ENCODE peak calls at places on chromosome 12, in ten cellular contexts. O, E, Z, C, A, L, N, B, W and Q are unnamed samples. For H3K4me1, the result is how much of the 10 kb centered on the place peaks cover.

GRCh38 chr12:55965941-55966407 is at the start of gene PMEL:
- DNase-seq in O (no peak), E (no peak), Z (peak), C (no peak), A (no peak), L (peak), N (no peak), B (no peak), W (no peak), Q (peak)

GRCh38 chr12:19021646-19022045 is 107.9 kb upstream of the PLEKHA5 start:
- DNase-seq in O (peak), E (no peak), Z (no peak), C (no peak), A (no peak), L (no peak), N (no peak), B (no peak), W (peak), Q (peak)

GRCh38 chr12:119432935-119433334 is 98.4 kb downstream of the CCDC60 start:
- DNase-seq in O (no peak), E (no peak), Z (no peak), C (no peak), A (peak), L (peak), N (no peak), B (no peak), W (peak), Q (peak)

GRCh38 chr12:106417926-106418910 is 60.7 kb downstream of the POLR3B start:
- DNase-seq in O (peak), E (no peak), Z (no peak), C (no peak), A (no peak), L (peak), N (no peak), B (peak), W (peak), Q (no peak)

GRCh38 chr12:91413591-91413990 is 231.0 kb upstream of the DCN start:
- DNase-seq in O (no peak), E (peak), Z (peak), C (no peak), A (no peak), L (no peak), N (no peak), B (no peak), W (no peak), Q (peak)

GRCh38 chr12:86724716-86725115 is 468.5 kb upstream of the MGAT4C start:
- DNase-seq in O (peak), E (no peak), Z (no peak), C (no peak), A (no peak), L (no peak), N (no peak), B (no peak), W (no peak), Q (no peak)

GRCh38 chr12:57270966-57271470 is 20.0 kb upstream of the STAC3 start:
- DNase-seq in O (no peak), E (peak), Z (no peak), C (no peak), A (no peak), L (peak), N (no peak), B (no peak), W (peak), Q (no peak)

GRCh38 chr12:29286081-29286800 is 94.7 kb downstream of the ERGIC2 start:
- DNase-seq in O (peak), E (no peak), Z (peak), C (no peak), A (no peak), L (no peak), N (no peak), B (no peak), W (no peak), Q (no peak)

GRCh38 chr12:121095544-121096198 is 37.0 kb upstream of the P2RX7 start:
- DNase-seq in O (peak), E (peak), Z (peak), C (peak), A (peak), L (peak), N (peak), B (peak), W (peak), Q (peak)

GRCh38 chr12:2323538-2324261 is 270.9 kb downstream of the CACNA1C start:
- DNase-seq in O (peak), E (peak), Z (no peak), C (peak), A (no peak), L (no peak), N (no peak), B (no peak), W (no peak), Q (no peak)

GRCh38 chr12:104713444-104713843 is 244.6 kb downstream of the SLC41A2 start:
- DNase-seq in O (no peak), E (no peak), Z (no peak), C (no peak), A (no peak), L (no peak), N (no peak), B (no peak), W (no peak), Q (no peak)
- H3K4me3 ChIP-seq in O (no peak), E (no peak), Z (no peak), C (no peak), A (no peak), L (no peak), N (no peak), B (no peak), W (no peak), Q (no peak)

GRCh38 chr12:118358607-118359540 is 13.8 kb downstream of the TAOK3 start:
- DNase-seq in O (no peak), E (no peak), Z (no peak), C (no peak), A (no peak), L (no peak), N (no peak), B (peak), W (no peak), Q (no peak)
- H3K4me1 ChIP-seq in O (under half), E (under half), Z (under half), C (under half), A (under half), L (under half), N (under half), B (under half), W (under half), Q (under half)

GRCh38 chr12:61538951-61539350 is 721.3 kb upstream of the USP15 start:
- DNase-seq in O (no peak), E (no peak), Z (no peak), C (no peak), A (no peak), L (peak), N (no peak), B (peak), W (no peak), Q (no peak)
- TF ChIP-seq CTCF in O (no peak), E (no peak), Z (peak), C (no peak), A (no peak), L (peak), N (no peak), B (peak), W (no peak), Q (peak)

GRCh38 chr12:12508612-12509011 is 54.1 kb downstream of the DUSP16 start:
- DNase-seq in O (peak), E (no peak), Z (no peak), C (no peak), A (no peak), L (no peak), N (no peak), B (no peak), W (no peak), Q (no peak)

GRCh38 chr12:12507121-12507520 is 55.5 kb downstream of the DUSP16 start:
- DNase-seq in O (no peak), E (peak), Z (no peak), C (no peak), A (no peak), L (no peak), N (no peak), B (peak), W (no peak), Q (no peak)

GRCh38 chr12:12506541-12506940 is 56.1 kb downstream of the DUSP16 start:
- DNase-seq in O (peak), E (no peak), Z (no peak), C (peak), A (no peak), L (no peak), N (no peak), B (no peak), W (no peak), Q (peak)

GRCh38 chr12:12503384-12504078 is 59.1 kb downstream of the DUSP16 start:
- DNase-seq in O (no peak), E (no peak), Z (no peak), C (no peak), A (no peak), L (peak), N (no peak), B (no peak), W (no peak), Q (no peak)

DNA sequence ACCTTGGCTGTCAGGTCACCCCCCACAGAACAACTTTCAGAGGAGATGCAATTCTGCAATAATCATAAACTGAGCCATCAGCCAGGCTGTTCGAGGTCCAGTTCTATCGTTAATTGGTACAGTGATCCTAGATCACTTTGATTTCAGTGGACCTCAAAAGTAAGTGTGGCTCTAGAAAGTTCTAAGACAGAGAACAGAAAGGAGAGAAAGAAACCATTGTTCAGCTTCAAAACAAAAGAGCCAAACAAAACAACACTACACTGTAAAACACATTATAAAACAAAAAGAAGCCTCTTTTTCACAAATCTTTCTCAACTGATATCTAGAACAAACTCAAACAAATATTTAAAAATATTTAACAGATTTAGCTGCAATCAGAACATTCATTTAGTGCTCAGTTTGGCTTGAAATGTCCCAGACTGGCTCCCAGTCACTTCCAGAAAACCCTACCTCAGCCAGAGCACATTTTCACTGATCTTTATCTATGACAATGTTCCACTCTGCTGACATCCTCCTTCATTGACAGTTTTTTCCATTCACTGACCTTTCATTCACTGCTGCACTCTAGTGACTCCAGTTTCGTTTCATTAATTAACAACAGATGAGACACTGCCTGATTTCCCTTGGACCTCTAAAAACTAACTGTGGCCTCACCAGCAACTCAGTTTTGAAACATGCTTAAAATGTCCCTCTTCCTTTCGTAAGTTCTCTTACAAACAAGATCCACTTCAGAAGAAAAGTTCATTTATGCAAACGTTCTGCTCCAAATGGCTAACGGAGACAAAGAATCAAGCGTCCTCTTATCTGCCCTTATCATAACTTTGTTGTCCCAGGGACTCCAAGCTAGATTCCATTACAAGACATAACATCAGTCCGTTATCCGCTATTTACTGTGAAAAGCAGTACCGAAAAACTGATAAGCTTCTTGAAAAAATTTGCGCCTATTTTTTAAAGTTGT is 56.8 kb downstream of the DUSP16 start:
- DNase-seq in O (peak), E (no peak), Z (peak), C (no peak), A (no peak), L (no peak), N (no peak), B (peak), W (peak), Q (peak)
- H3K4me3 ChIP-seq in O (peak), E (no peak), Z (peak), C (no peak), A (no peak), L (peak), N (no peak), B (no peak), W (no peak), Q (peak)

GRCh38 chr12:108815875-108816594 is 41.3 kb downstream of the SSH1 start:
- DNase-seq in O (peak), E (no peak), Z (no peak), C (no peak), A (no peak), L (no peak), N (no peak), B (no peak), W (no peak), Q (no peak)

GRCh38 chr12:108815369-108815768 is 42.0 kb downstream of the SSH1 start:
- DNase-seq in O (no peak), E (no peak), Z (no peak), C (no peak), A (no peak), L (no peak), N (no peak), B (no peak), W (no peak), Q (no peak)

GRCh38 chr12:108816652-108817335 is 40.6 kb downstream of the SSH1 start:
- DNase-seq in O (no peak), E (no peak), Z (no peak), C (no peak), A (no peak), L (no peak), N (no peak), B (no peak), W (no peak), Q (no peak)

GRCh38 chr12:108819920-108820699 is 37.3 kb downstream of the SSH1 start:
- DNase-seq in O (no peak), E (no peak), Z (no peak), C (no peak), A (no peak), L (no peak), N (no peak), B (no peak), W (no peak), Q (no peak)

DNA sequence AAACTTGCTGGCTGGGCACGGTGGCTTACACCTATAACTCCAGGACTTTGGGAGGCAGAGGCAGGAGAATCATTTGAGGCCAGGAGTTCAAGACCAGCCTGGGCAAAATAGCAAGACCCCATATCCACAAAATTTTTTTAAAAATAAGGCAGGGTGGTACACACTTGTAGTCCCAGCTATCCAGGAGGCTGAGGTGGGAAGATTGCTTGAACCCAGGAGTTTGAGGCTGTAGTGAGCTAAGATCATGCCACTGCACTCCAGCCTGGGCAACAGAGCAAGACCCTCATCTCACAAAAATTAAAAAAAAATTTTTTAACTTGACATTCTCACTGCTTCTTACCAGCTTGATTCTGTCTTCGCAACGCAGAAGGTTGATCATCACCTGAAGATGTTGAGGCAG is 39.5 kb downstream of the SSH1 start:
- DNase-seq in O (no peak), E (no peak), Z (no peak), C (no peak), A (no peak), L (no peak), N (no peak), B (no peak), W (no peak), Q (no peak)
- H3K4me1 ChIP-seq in O (under half), E (under half), Z (under half), C (half or more), A (under half), L (under half), N (under half), B (under half), W (under half), Q (under half)

GRCh38 chr12:50542448-50542847 is 37.7 kb downstream of the DIP2B start:
- DNase-seq in O (peak), E (no peak), Z (no peak), C (no peak), A (no peak), L (no peak), N (no peak), B (no peak), W (no peak), Q (peak)
- TF ChIP-seq CTCF in O (no peak), E (no peak), Z (no peak), C (no peak), A (no peak), L (no peak), N (no peak), B (no peak), W (no peak), Q (no peak)

GRCh38 chr12:54370218-54370730 is 6.0 kb upstream of the GPR84 start:
- DNase-seq in O (peak), E (peak), Z (peak), C (peak), A (peak), L (peak), N (no peak), B (peak), W (no peak), Q (peak)

GRCh38 chr12:54368016-54368708 is 3.9 kb upstream of the GPR84 start:
- DNase-seq in O (no peak), E (no peak), Z (no peak), C (no peak), A (no peak), L (no peak), N (no peak), B (no peak), W (no peak), Q (no peak)

GRCh38 chr12:54368709-54369596 is 4.7 kb upstream of the GPR84 start:
- DNase-seq in O (peak), E (peak), Z (peak), C (peak), A (peak), L (peak), N (peak), B (peak), W (peak), Q (peak)

GRCh38 chr12:54371328-54372112 is 7.2 kb upstream of the GPR84 start:
- DNase-seq in O (no peak), E (no peak), Z (peak), C (peak), A (peak), L (peak), N (no peak), B (peak), W (no peak), Q (no peak)

GRCh38 chr12:54369597-54370217 is 5.4 kb upstream of the GPR84 start:
- DNase-seq in O (no peak), E (no peak), Z (no peak), C (no peak), A (no peak), L (peak), N (no peak), B (no peak), W (no peak), Q (no peak)
- H3K4me3 ChIP-seq in O (peak), E (no peak), Z (peak), C (no peak), A (no peak), L (no peak), N (no peak), B (peak), W (no peak), Q (no peak)

GRCh38 chr12:116524964-116525379 is 34.2 kb upstream of the MAP1LC3B2 start:
- DNase-seq in O (peak), E (no peak), Z (no peak), C (no peak), A (no peak), L (peak), N (no peak), B (peak), W (no peak), Q (no peak)

GRCh38 chr12:116520801-116521471 is 38.2 kb upstream of the MAP1LC3B2 start:
- DNase-seq in O (peak), E (no peak), Z (peak), C (no peak), A (no peak), L (no peak), N (no peak), B (peak), W (no peak), Q (no peak)

GRCh38 chr12:116525418-116526001 is 33.7 kb upstream of the MAP1LC3B2 start:
- DNase-seq in O (peak), E (no peak), Z (no peak), C (peak), A (peak), L (peak), N (no peak), B (peak), W (no peak), Q (peak)

GRCh38 chr12:116528067-116528466 is 31.1 kb upstream of the MAP1LC3B2 start:
- DNase-seq in O (peak), E (no peak), Z (no peak), C (no peak), A (no peak), L (no peak), N (no peak), B (peak), W (no peak), Q (no peak)

DNA sequence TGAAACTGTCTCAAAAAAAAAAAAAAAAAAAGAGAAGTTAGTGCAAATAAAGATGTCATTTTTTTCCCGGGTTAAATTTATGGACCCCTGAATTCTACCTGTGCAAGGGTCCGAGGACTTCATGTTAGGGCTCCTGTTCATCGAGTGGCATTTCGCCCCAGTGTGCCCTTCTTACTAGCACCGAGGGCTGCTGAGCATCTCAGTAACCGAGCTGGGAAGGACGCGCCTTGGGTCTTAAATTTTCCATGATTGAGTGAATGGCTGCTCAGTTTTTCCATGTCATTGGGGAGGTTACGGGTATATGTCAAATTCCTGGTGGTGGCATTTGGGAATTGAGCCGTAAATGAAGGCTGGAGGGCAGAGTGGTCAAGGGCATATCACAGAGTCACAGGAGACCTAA is 34.9 kb upstream of the MAP1LC3B2 start:
- DNase-seq in O (no peak), E (no peak), Z (no peak), C (no peak), A (no peak), L (no peak), N (no peak), B (no peak), W (no peak), Q (no peak)
- H3K4me1 ChIP-seq in O (under half), E (under half), Z (under half), C (under half), A (under half), L (under half), N (under half), B (under half), W (under half), Q (under half)

GRCh38 chr12:107597695-107598410 is 87.7 kb upstream of the PWP1 start:
- DNase-seq in O (no peak), E (no peak), Z (no peak), C (no peak), A (no peak), L (no peak), N (no peak), B (no peak), W (peak), Q (no peak)

GRCh38 chr12:107593713-107594381 is 91.8 kb upstream of the PWP1 start:
- DNase-seq in O (no peak), E (no peak), Z (no peak), C (no peak), A (no peak), L (peak), N (no peak), B (peak), W (no peak), Q (no peak)

GRCh38 chr12:107591095-107591375 is 94.6 kb upstream of the PWP1 start:
- DNase-seq in O (peak), E (no peak), Z (no peak), C (no peak), A (no peak), L (no peak), N (no peak), B (no peak), W (no peak), Q (no peak)

GRCh38 chr12:107598906-107599305 is 86.7 kb upstream of the PWP1 start:
- DNase-seq in O (no peak), E (no peak), Z (no peak), C (no peak), A (no peak), L (no peak), N (no peak), B (no peak), W (no peak), Q (no peak)

GRCh38 chr12:107594995-107595394 is 90.6 kb upstream of the PWP1 start:
- DNase-seq in O (peak), E (no peak), Z (no peak), C (no peak), A (no peak), L (no peak), N (no peak), B (no peak), W (no peak), Q (no peak)
- TF ChIP-seq CTCF in O (no peak), E (no peak), Z (no peak), C (no peak), A (no peak), L (no peak), N (no peak), B (no peak), W (no peak), Q (no peak)

GRCh38 chr12:8904665-8905064 is 9.6 kb upstream of the PHC1 start:
- DNase-seq in O (no peak), E (no peak), Z (no peak), C (no peak), A (no peak), L (no peak), N (no peak), B (no peak), W (no peak), Q (no peak)
- H3K4me3 ChIP-seq in O (no peak), E (no peak), Z (no peak), C (no peak), A (no peak), L (no peak), N (no peak), B (no peak), W (no peak), Q (no peak)